ENCODE peak calls at places on chromosomes 1 and 21, in ten cellular contexts. I is cardiac fibroblast; B is left ventricle myocardium inferior; A is endothelial cell; Z is thoracic aorta; O is CD8-positive, alpha-beta T cell; D is epithelial cell of esophagus; Q is kidney; F is activated CD8-positive, alpha-beta T cell treated with anti-CD3 and anti-CD28 coated beads for 36 hours; G is hepatocyte. X is an unnamed sample.

GRCh38 chr1:188769936-188770335 is 1707.7 kb downstream of the BRINP3 start:
- DNase-seq in O (no peak), Z (no peak), F (no peak), Q (no peak), G (no peak), B (no peak), D (peak), I (no peak), A (no peak), X (no peak)

GRCh38 chr1:119978018-119978505 is 81.7 kb upstream of the ADAM30 start:
- DNase-seq in D (no peak), A (no peak), F (no peak), O (no peak), I (no peak), Q (no peak), Z (no peak), B (no peak), G (no peak), X (no peak)

GRCh38 chr1:6185151-6185550 is 5.0 kb upstream of the CHD5 start:
- DNase-seq in I (peak), A (no peak), Z (no peak), O (no peak), D (peak), G (no peak), F (no peak), Q (no peak), B (no peak), X (no peak)

GRCh38 chr1:32454726-32455125 is 10.1 kb upstream of the ZBTB8B start:
- DNase-seq in A (no peak), Q (no peak), I (peak), D (peak), Z (no peak), F (no peak), G (peak), O (no peak), B (peak), X (no peak)

GRCh38 chr1:106678661-106679060 is 377.8 kb upstream of the PRMT6 start:
- DNase-seq in B (no peak), A (no peak), Q (no peak), G (no peak), F (no peak), D (peak), Z (no peak), O (no peak), I (no peak), X (no peak)

GRCh38 chr1:33396188-33397124 is 34.4 kb downstream of the PHC2 start:
- DNase-seq in I (peak), A (no peak), Q (no peak), G (no peak), Z (no peak), D (no peak), F (peak), B (no peak), O (no peak), X (no peak)

GRCh38 chr1:98110674-98111073 is 189.8 kb upstream of the DPYD start:
- DNase-seq in D (no peak), Z (no peak), Q (no peak), B (no peak), A (no peak), I (peak), F (no peak), G (no peak), O (no peak), X (no peak)

GRCh38 chr21:29077651-29078090 is 4.2 kb upstream of the CCT8 start:
- DNase-seq in Q (no peak), Z (no peak), G (no peak), O (no peak), B (no peak), D (peak), I (peak), F (peak), A (no peak), X (peak)

GRCh38 chr1:90724361-90724760 is 7.3 kb upstream of the BARHL2 start:
- DNase-seq in D (no peak), Q (no peak), I (no peak), B (no peak), G (no peak), F (peak), O (no peak), A (no peak), Z (no peak), X (peak)

GRCh38 chr1:212234431-212235298 is 50.5 kb upstream of the PPP2R5A start:
- DNase-seq in O (no peak), B (peak), F (peak), Z (peak), G (peak), Q (no peak), A (no peak), I (peak), D (peak), X (peak)

GRCh38 chr1:66944330-66945274 is 19.8 kb downstream of the MIER1 start:
- DNase-seq in O (no peak), Q (no peak), F (no peak), D (peak), Z (no peak), G (peak), B (no peak), A (no peak), I (peak), X (no peak)

GRCh38 chr1:93531193-93531592 is 83.3 kb downstream of the FNBP1L start:
- DNase-seq in A (no peak), D (no peak), I (no peak), F (no peak), Q (no peak), G (no peak), O (no peak), Z (no peak), B (no peak), X (no peak)

GRCh38 chr1:208185801-208186201 is 58.4 kb downstream of the PLXNA2 start:
- DNase-seq in I (no peak), O (no peak), A (no peak), Q (no peak), F (no peak), Z (no peak), B (no peak), G (no peak), D (no peak), X (no peak)

GRCh38 chr1:181676269-181676668 is 193.0 kb downstream of the CACNA1E start:
- DNase-seq in Q (no peak), O (no peak), F (peak), D (peak), Z (no peak), G (peak), I (no peak), B (no peak), A (peak), X (peak)

GRCh38 chr1:50393522-50394120 is 29.6 kb downstream of the DMRTA2 start:
- DNase-seq in D (no peak), G (no peak), F (no peak), B (no peak), Z (no peak), A (no peak), O (no peak), Q (no peak), I (no peak), X (no peak)

GRCh38 chr1:23178931-23179330 is 10.3 kb upstream of the LUZP1 start:
- DNase-seq in F (no peak), B (no peak), A (peak), I (peak), O (no peak), G (no peak), Q (no peak), Z (no peak), D (peak), X (peak)

GRCh38 chr1:202281316-202282016 is 60.3 kb downstream of the UBE2T start:
- DNase-seq in I (peak), Z (no peak), D (peak), Q (no peak), A (no peak), B (no peak), O (no peak), G (no peak), F (no peak), X (no peak)

GRCh38 chr21:44337941-44338895 is 972 bp downstream of the CFAP410 start:
- DNase-seq in D (peak), O (peak), F (peak), A (peak), I (peak), Z (peak), Q (peak), B (peak), G (peak), X (peak)
- TF ChIP-seq CTCF in D (peak), O (no peak), F (no peak), A (no peak), I (peak), Z (no peak), Q (peak), B (peak), G (peak), X (no peak)

DNA sequence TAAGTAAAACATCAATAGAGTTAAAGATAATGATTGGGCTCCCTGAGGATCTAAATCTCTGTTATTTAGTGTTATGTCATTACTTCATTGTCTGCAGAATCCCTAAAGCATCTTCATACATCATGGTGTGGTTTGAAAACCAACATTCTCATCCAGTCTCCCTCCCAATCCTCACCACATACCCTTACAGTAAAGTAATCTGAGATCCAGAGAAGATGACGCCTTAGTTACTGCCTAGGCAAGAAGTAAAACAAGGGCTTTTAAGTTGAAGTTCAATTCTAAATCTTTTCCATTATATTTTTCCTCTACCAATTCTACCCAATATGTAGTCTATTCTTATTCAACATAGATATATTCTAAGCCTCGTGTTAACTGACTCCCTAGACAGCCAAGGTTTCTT is 17.4 kb downstream of the DPH5 start:
- DNase-seq in O (no peak), Q (no peak), B (no peak), D (no peak), I (no peak), G (no peak), F (no peak), Z (no peak), A (no peak), X (no peak)
- TF ChIP-seq CTCF in O (no peak), Q (no peak), B (no peak), D (no peak), I (no peak), G (no peak), F (no peak), Z (no peak), A (no peak), X (no peak)

GRCh38 chr1:246690100-246690499 is 34.1 kb upstream of the SCCPDH start:
- DNase-seq in I (no peak), O (no peak), D (no peak), B (no peak), Z (no peak), Q (no peak), F (no peak), A (no peak), G (no peak), X (no peak)

GRCh38 chr1:246689409-246689997 is 34.7 kb upstream of the SCCPDH start:
- DNase-seq in D (peak), G (peak), Z (no peak), B (peak), F (peak), O (peak), I (peak), Q (peak), A (peak), X (peak)

GRCh38 chr1:246683521-246683920 is 40.7 kb upstream of the SCCPDH start:
- DNase-seq in A (no peak), I (no peak), B (no peak), G (no peak), F (no peak), D (no peak), Z (no peak), O (no peak), Q (peak), X (no peak)

GRCh38 chr1:246682231-246682895 is 41.8 kb upstream of the SCCPDH start:
- DNase-seq in D (no peak), I (peak), B (no peak), A (no peak), O (no peak), G (no peak), Q (peak), Z (no peak), F (no peak), X (no peak)

DNA sequence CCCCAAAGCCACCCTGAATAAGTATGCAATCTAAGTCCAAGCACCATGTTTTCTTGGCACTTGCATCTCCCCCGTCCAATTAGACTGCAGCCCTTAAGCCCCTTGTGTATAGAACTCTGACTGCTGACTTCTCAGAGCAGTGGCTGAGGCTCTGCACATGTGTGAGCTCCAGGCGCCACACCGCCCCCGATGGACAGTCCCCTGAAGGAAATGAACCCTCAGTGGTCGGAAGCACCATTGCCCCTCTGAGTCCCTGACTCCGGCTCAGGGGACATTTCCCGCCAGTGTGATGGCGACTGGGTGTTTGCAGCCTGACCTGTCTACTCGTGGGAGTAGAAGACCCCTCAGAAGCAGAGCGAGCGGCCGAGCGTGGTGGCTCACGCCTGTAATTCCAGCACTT is 37.2 kb upstream of the SCCPDH start:
- DNase-seq in A (peak), Q (no peak), O (no peak), D (no peak), Z (no peak), G (no peak), F (no peak), I (no peak), B (no peak), X (no peak)
- TF ChIP-seq CTCF in A (no peak), Q (no peak), O (no peak), D (no peak), Z (no peak), G (no peak), F (no peak), I (no peak), B (no peak), X (no peak)

GRCh38 chr1:8318436-8318835 is 522 bp downstream of the SLC45A1 start:
- DNase-seq in F (no peak), D (no peak), O (no peak), A (no peak), I (no peak), G (no peak), B (no peak), Q (no peak), Z (no peak), X (no peak)

GRCh38 chr1:8317647-8318360 is at the start of gene SLC45A1:
- DNase-seq in I (peak), O (peak), Z (no peak), Q (peak), D (peak), A (peak), G (peak), F (peak), B (peak), X (peak)

GRCh38 chr1:8314346-8315280 is 3.3 kb upstream of the SLC45A1 start:
- DNase-seq in B (peak), Z (no peak), F (peak), D (peak), O (peak), G (peak), A (peak), Q (no peak), I (peak), X (peak)

GRCh38 chr1:8312235-8313218 is 5.4 kb upstream of the SLC45A1 start:
- DNase-seq in F (no peak), Q (no peak), G (peak), O (no peak), A (no peak), B (peak), Z (no peak), I (peak), D (no peak), X (no peak)

GRCh38 chr1:8315573-8316475 is 2.1 kb upstream of the SLC45A1 start:
- DNase-seq in I (no peak), B (no peak), A (no peak), F (no peak), G (peak), Q (no peak), Z (no peak), D (no peak), O (no peak), X (no peak)
- TF ChIP-seq CTCF in I (peak), B (no peak), A (no peak), F (peak), G (peak), Q (no peak), Z (no peak), D (peak), O (no peak), X (no peak)

X was measured in GM20000.